ENCODE peak calls at places on chromosome 3, in four cellular contexts. M is tibial artery; N is CD4-positive, CD25-positive, alpha-beta regulatory T cell; G is thoracic aorta. D is an unnamed sample.

GRCh38 chr3:14241716-14242115 is 63.1 kb downstream of the LSM3 start:
- DNase-seq in N (no peak), M (no peak), G (no peak), D (no peak)

GRCh38 chr3:12286504-12286903 is 2.4 kb upstream of the PPARG start:
- DNase-seq in M (no peak), N (no peak), G (no peak), D (no peak)

GRCh38 chr3:189122120-189122519 is 49.7 kb upstream of the TPRG1 start:
- DNase-seq in M (no peak), G (no peak), N (no peak), D (no peak)

GRCh38 chr3:13890377-13891016 is 10.6 kb upstream of the WNT7A start:
- DNase-seq in G (no peak), N (no peak), M (no peak), D (no peak)

GRCh38 chr3:61526307-61526706 is 35.1 kb upstream of the PTPRG start:
- DNase-seq in N (no peak), M (no peak), G (no peak), D (no peak)

GRCh38 chr3:101193957-101194356 is 126.4 kb downstream of the IMPG2 start:
- DNase-seq in N (no peak), M (no peak), G (no peak), D (no peak)

GRCh38 chr3:67012564-67012963 is 14.5 kb downstream of the KBTBD8 start:
- DNase-seq in M (no peak), G (no peak), N (no peak), D (no peak)

GRCh38 chr3:152071924-152072323 is 196.8 kb upstream of the MBNL1 start:
- DNase-seq in N (no peak), M (no peak), G (no peak), D (no peak)

GRCh38 chr3:145017959-145018358 is 1046.3 kb downstream of the DIPK2A start:
- DNase-seq in M (no peak), N (no peak), G (no peak), D (no peak)

GRCh38 chr3:11719406-11720219 is 75.9 kb upstream of the VGLL4 start:
- DNase-seq in N (peak), M (peak), G (peak), D (peak)

GRCh38 chr3:46442591-46443530 is 21.8 kb downstream of the LTF start:
- DNase-seq in G (no peak), N (no peak), M (no peak), D (no peak)

GRCh38 chr3:14508966-14509795 is 31.0 kb downstream of the GRIP2 start:
- DNase-seq in M (peak), G (no peak), N (peak), D (peak)

DNA sequence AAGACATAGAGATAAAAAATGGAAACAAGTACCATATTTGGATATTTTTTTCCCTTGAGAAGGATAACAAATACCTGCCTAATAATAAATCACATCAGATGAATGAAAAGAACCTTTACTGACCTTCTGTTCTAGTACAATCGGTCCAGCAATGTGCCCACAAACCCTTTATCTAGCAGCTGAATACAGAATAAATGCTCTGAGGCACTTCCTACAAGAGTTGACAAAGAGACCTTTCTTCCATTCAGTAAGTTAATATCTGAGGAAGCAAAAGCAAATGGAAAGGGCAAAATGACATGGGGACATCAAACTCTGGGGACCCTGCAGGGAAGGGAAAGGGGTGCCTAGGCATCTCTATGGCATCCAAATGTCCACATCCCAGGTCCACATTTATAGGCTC is 115.8 kb downstream of the NEK10 start:
- DNase-seq in G (no peak), M (no peak), N (no peak), D (no peak)
- H3K27ac ChIP-seq in G (no peak), M (no peak), N (no peak), D (no peak)

GRCh38 chr3:176953106-176954080 is 243.9 kb downstream of the TBL1XR1 start:
- DNase-seq in G (no peak), M (peak), N (no peak), D (no peak)
- H3K27ac ChIP-seq in G (no peak), M (no peak), N (no peak), D (no peak)

GRCh38 chr3:195895078-195895899 is 13.1 kb downstream of the TNK2 start:
- DNase-seq in G (no peak), M (peak), N (peak), D (peak)
- H3K27ac ChIP-seq in G (peak), M (peak), N (peak), D (peak)

DNA sequence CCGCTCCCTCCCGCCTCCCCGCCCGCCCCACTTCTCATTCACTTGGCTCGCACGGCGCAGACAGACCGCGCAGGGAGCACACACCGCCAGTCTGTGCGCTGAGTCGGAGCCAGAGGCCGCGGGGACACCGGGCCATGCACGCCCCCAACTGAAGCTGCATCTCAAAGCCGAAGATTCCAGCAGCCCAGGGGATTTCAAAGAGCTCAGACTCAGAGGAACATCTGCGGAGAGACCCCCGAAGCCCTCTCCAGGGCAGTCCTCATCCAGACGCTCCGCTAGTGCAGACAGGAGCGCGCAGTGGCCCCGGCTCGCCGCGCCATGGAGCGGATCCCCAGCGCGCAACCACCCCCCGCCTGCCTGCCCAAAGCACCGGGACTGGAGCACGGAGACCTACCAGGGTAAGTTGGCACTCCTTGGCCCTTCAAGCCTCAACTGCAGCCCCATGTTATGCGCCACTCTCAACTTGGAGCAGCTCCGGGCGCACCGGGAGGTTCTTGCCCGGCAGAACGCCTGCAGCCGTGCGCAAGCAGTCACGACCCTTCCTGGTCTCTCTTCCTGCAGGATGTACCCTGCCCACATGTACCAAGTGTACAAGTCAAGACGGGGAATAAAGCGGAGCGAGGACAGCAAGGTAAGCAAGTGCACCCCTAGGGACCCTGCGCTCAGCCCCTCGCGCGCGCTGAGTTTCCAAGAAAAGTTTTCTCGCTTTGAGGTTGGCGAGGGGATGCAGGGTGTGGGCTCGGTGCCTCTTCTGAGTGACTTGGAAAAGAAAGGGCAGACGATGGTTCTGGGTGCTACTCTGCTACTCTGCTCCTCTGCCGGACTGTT is at the start of gene BHLHE40:
- DNase-seq in N (no peak), M (peak), G (no peak), D (no peak)
- H3K27ac ChIP-seq in N (peak), M (peak), G (peak), D (peak)

DNA sequence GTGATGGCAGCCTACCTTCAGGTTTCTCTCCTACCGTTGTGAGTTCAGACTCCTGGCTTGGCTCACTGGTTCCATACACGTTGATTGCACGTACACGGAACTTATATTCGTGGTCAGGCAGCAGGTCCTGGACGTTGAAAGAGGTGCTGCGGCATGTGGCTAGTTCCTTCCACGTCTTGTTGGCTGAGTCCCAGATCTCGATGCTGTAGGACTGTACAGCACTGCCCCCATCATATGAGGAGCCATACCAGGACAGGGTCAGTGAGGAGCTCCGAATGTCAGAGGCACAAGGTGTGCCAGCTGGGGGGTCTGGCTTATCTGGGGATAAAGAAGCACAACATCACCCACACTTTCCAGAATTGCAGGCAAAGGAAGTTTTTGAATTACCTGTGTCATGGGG is 72.3 kb upstream of the HACD2 start:
- DNase-seq in G (no peak), M (no peak), N (no peak), D (no peak)
- H3K27ac ChIP-seq in G (peak), M (peak), N (no peak), D (no peak)

DNA sequence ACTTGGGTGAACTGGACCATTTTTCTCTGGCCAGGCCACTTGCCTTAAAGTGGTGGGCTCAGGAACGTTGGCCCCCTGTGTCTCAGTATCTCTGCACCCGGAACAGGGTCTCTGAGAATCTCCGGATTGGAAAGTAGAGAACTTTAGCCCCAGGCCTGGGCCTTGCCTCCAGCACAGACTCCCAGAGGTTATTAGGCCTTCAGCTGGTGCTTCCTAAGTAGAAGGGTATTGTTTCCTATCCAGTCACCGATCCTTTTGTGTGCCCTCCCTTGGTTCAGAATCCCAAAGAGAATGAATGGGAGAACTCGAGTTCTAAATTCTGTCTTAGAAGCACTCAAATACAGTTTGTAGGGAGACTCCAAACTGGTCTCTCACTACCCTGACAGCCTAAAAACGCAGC is 48.2 kb upstream of the SLC4A7 start:
- DNase-seq in N (no peak), M (no peak), G (no peak), D (no peak)
- H3K27ac ChIP-seq in N (no peak), M (no peak), G (no peak), D (no peak)

DNA sequence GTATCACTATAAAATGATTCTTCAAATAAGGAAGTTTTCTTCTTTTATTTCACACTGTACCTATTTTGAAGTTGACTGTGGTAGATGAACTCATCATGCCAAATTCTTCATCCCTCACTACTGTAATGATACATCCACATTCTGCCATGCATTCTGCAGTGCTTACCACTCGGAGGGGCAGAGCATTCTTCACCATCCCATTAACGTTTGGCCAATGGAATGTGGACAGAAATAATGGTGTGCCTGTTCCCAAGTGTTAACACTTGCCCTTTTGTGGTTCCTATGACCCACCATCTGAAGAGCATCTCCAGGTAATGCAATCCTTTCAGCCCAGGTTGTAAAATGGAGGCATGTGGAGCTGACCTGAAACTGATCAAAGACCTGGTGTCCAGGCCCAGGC is 18.6 kb downstream of the GOLIM4 start:
- DNase-seq in M (no peak), N (no peak), G (no peak), D (no peak)
- H3K27ac ChIP-seq in M (no peak), N (no peak), G (no peak), D (no peak)

GRCh38 chr3:187027531-187027936 is 97.2 kb downstream of the ST6GAL1 start:
- DNase-seq in M (no peak), N (peak), G (no peak), D (no peak)

GRCh38 chr3:187036394-187036793 is 102.9 kb downstream of the RPL39L start:
- DNase-seq in G (no peak), N (no peak), M (no peak), D (no peak)

GRCh38 chr3:187026321-187026678 is 96.0 kb downstream of the ST6GAL1 start:
- DNase-seq in N (no peak), G (no peak), M (no peak), D (no peak)

DNA sequence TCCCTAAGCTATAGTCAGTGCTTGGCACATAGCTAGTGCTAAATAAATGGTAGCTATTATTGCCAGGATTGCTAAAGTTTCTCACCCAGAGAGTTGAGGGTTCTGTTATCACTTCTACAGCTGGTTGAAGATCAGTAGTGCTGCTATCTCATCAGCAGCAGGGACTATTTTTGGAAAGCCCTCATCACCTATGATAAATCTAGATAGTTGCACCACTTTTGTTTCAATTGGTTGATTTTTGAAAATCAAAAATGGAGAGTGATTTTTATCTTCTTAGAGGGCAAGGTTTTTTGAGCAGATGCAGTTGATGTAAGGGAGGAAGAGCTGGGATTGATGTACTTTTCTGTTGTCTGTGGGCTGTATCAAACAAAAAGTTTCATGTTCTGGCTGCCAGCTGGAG is 101.6 kb downstream of the ST6GAL1 start:
- DNase-seq in M (no peak), G (no peak), N (no peak), D (no peak)
- H3K27ac ChIP-seq in M (no peak), G (no peak), N (peak), D (no peak)

GRCh38 chr3:58161435-58162398 is 49.1 kb downstream of the DNASE1L3 start:
- DNase-seq in M (peak), G (peak), N (no peak), D (no peak)
- H3K27ac ChIP-seq in M (peak), G (peak), N (no peak), D (no peak)

GRCh38 chr3:69763976-69764851 is 24.9 kb downstream of the MITF start:
- DNase-seq in G (no peak), M (no peak), N (no peak), D (no peak)

GRCh38 chr3:69763458-69763857 is 24.2 kb downstream of the MITF start:
- DNase-seq in G (no peak), N (no peak), M (no peak), D (peak)

GRCh38 chr3:69764861-69765260 is 25.6 kb downstream of the MITF start:
- DNase-seq in M (no peak), G (no peak), N (no peak), D (peak)

GRCh38 chr3:69761896-69762789 is 22.9 kb downstream of the MITF start:
- DNase-seq in M (no peak), N (no peak), G (no peak), D (no peak)

GRCh38 chr3:69762790-69763229 is 23.5 kb downstream of the MITF start:
- DNase-seq in M (no peak), G (no peak), N (no peak), D (no peak)
- H3K27ac ChIP-seq in M (peak), G (no peak), N (no peak), D (no peak)